ENCODE peak calls at places on chromosomes 13 and 19, in four cellular contexts. K, I, H and U are unnamed samples.

GRCh38 chr19:3537438-3538240 is 1.3 kb upstream of the TEKTIP1 start:
- ATAC-seq in K (no peak), I (no peak), H (peak; percentile 16), U (peak; percentile 35)

GRCh38 chr19:3752492-3752891 is 9.0 kb downstream of the APBA3 start:
- ATAC-seq in K (no peak), I (no peak), H (no peak), U (no peak)

GRCh38 chr13:113041293-113041690 is 64.3 kb upstream of the F7 start:
- ATAC-seq in K (no peak), I (no peak), H (no peak), U (no peak)

GRCh38 chr13:21970172-21970571 is 299.3 kb downstream of the FGF9 start:
- ATAC-seq in K (no peak), I (peak; percentile 46), H (no peak), U (no peak)

GRCh38 chr19:16668176-16668575 is 7.2 kb downstream of the TMEM38A start:
- ATAC-seq in K (no peak), I (no peak), H (no peak), U (no peak)

GRCh38 chr13:46983881-46984280 is 87.0 kb upstream of the HTR2A start:
- ATAC-seq in K (no peak), I (no peak), H (no peak), U (peak; percentile 87)

GRCh38 chr19:48321372-48321621 is 4.1 kb upstream of the EMP3 start:
- ATAC-seq in K (peak; percentile 56), I (peak; percentile 83), H (peak; percentile 64), U (peak; percentile 88)

GRCh38 chr13:46553886-46554855 is 1.2 kb downstream of the LRCH1 start:
- ATAC-seq in K (peak; percentile 70), I (peak; percentile 72), H (peak; percentile 75), U (peak; percentile 80)

GRCh38 chr13:110657196-110657595 is 41.9 kb downstream of the NAXD start:
- ATAC-seq in K (no peak), I (no peak), H (no peak), U (no peak)

GRCh38 chr19:19157808-19158207 is 12.3 kb downstream of the MEF2B start:
- ATAC-seq in K (no peak), I (no peak), H (no peak), U (no peak)

GRCh38 chr13:105442941-105443340 is 1092.5 kb downstream of the EFNB2 start:
- ATAC-seq in K (no peak), I (peak; percentile 55), H (no peak), U (no peak)

GRCh38 chr19:16566161-16566560 is 6.1 kb downstream of the SLC35E1 start:
- ATAC-seq in K (peak; percentile 100), I (peak; percentile 54), H (peak; percentile 99), U (peak; percentile 62)